ENCODE peak calls at places on chromosomes 2 and 18, in four cellular contexts. R is WTC11, K is A549, X is endothelial cell of umbilical vein. N is an unnamed sample.

GRCh38 chr2:100776445-100776844 is 43.5 kb upstream of the NPAS2 start:
- DNase-seq in R (no peak), K (no peak), X (no peak), N (no peak)

GRCh38 chr2:76953733-76954347 is 568.3 kb downstream of the LRRTM4 start:
- DNase-seq in R (peak), K (no peak), X (peak), N (peak)

GRCh38 chr2:84870306-84870705 is 10.6 kb downstream of the TRABD2A start:
- DNase-seq in R (no peak), K (no peak), X (no peak), N (peak)

GRCh38 chr2:189370719-189371118 is 70.6 kb upstream of the WDR75 start:
- DNase-seq in R (no peak), K (no peak), X (peak), N (no peak)

GRCh38 chr2:211344289-211344688 is 787.9 kb downstream of the CPS1 start:
- DNase-seq in R (no peak), K (no peak), X (no peak), N (no peak)

GRCh38 chr2:159108178-159108893 is 139.9 kb downstream of the TANC1 start:
- DNase-seq in R (no peak), K (no peak), X (no peak), N (no peak)

GRCh38 chr2:37350034-37350433 is 5.6 kb downstream of the QPCT start:
- DNase-seq in R (no peak), K (no peak), X (no peak), N (no peak)

GRCh38 chr18:27223570-27224340 is 38.6 kb upstream of the CHST9 start:
- DNase-seq in R (peak), K (no peak), X (no peak), N (no peak)

GRCh38 chr2:45833301-45833967 is 182.0 kb downstream of the PRKCE start:
- DNase-seq in R (no peak), K (no peak), X (no peak), N (no peak)

GRCh38 chr2:55581435-55581834 is 36.0 kb downstream of the PPP4R3B start:
- DNase-seq in R (no peak), K (no peak), X (no peak), N (peak)

GRCh38 chr2:228624708-228625107 is 443.2 kb upstream of the SPHKAP start:
- DNase-seq in R (no peak), K (no peak), X (no peak), N (no peak)

GRCh38 chr18:44701227-44701626 is 20.5 kb downstream of the SETBP1 start:
- DNase-seq in R (no peak), K (no peak), X (no peak), N (no peak)

GRCh38 chr2:64204716-64205115 is 60.5 kb upstream of the PELI1 start:
- DNase-seq in R (no peak), K (no peak), X (no peak), N (no peak)

GRCh38 chr2:209970711-209971110 is 31.7 kb upstream of the RPE start:
- DNase-seq in R (no peak), K (no peak), X (no peak), N (no peak)

GRCh38 chr18:12373771-12374116 is 3.3 kb downstream of the AFG3L2 start:
- DNase-seq in R (no peak), K (no peak), X (no peak), N (no peak)

GRCh38 chr2:53498210-53498609 is 269.4 kb upstream of the CHAC2 start:
- DNase-seq in R (no peak), K (no peak), X (no peak), N (no peak)

GRCh38 chr2:105244443-105244842 is 2.9 kb downstream of the GPR45 start:
- DNase-seq in R (no peak), K (no peak), X (no peak), N (no peak)

GRCh38 chr18:74942319-74942910 is 266.5 kb downstream of the PTGR3 start:
- DNase-seq in R (no peak), K (no peak), X (peak), N (no peak)

GRCh38 chr2:21856638-21857037 is 732.9 kb downstream of the TDRD15 start:
- DNase-seq in R (no peak), K (no peak), X (no peak), N (no peak)

GRCh38 chr2:62760555-62760954 is 55.0 kb downstream of the EHBP1 start:
- DNase-seq in R (no peak), K (no peak), X (no peak), N (no peak)

GRCh38 chr18:69220529-69220928 is 180.2 kb upstream of the DOK6 start:
- DNase-seq in R (no peak), K (no peak), X (no peak), N (no peak)

GRCh38 chr18:10476430-10476829 is 22.0 kb downstream of the APCDD1 start:
- DNase-seq in R (no peak), K (no peak), X (no peak), N (no peak)

GRCh38 chr18:25805323-25805722 is 285.1 kb downstream of the SS18 start:
- DNase-seq in R (no peak), K (no peak), X (no peak), N (no peak)

GRCh38 chr2:173441222-173441621 is 86.5 kb downstream of the CDCA7 start:
- DNase-seq in R (no peak), K (no peak), X (no peak), N (no peak)

GRCh38 chr2:10481055-10481665 is 33.0 kb upstream of the ODC1 start:
- DNase-seq in R (no peak), K (no peak), X (no peak), N (no peak)

GRCh38 chr2:111032721-111033532 is 87.8 kb upstream of the BCL2L11 start:
- DNase-seq in R (no peak), K (peak), X (no peak), N (no peak)

GRCh38 chr2:105450495-105450894 is 51.6 kb upstream of the FHL2 start:
- DNase-seq in R (no peak), K (no peak), X (no peak), N (no peak)

GRCh38 chr2:164710252-164710633 is 89.0 kb upstream of the GRB14 start:
- DNase-seq in R (no peak), K (no peak), X (no peak), N (no peak)

GRCh38 chr2:205047273-205047839 is 502.1 kb downstream of the PARD3B start:
- DNase-seq in R (peak), K (no peak), X (no peak), N (no peak)

GRCh38 chr18:57439617-57439975 is 4.4 kb downstream of the ONECUT2 start:
- DNase-seq in R (peak), K (no peak), X (no peak), N (no peak)

GRCh38 chr18:61335737-61336555 is 2.7 kb downstream of the CDH20 start:
- DNase-seq in R (no peak), K (no peak), X (no peak), N (no peak)

GRCh38 chr2:119684553-119684952 is 5.6 kb downstream of the TMEM177 start:
- DNase-seq in R (no peak), K (no peak), X (no peak), N (no peak)

GRCh38 chr2:88054300-88055048 is 1.1 kb downstream of the KRCC1 start:
- DNase-seq in R (no peak), K (no peak), X (no peak), N (no peak)

GRCh38 chr2:88053301-88053700 is 2.3 kb downstream of the KRCC1 start:
- DNase-seq in R (no peak), K (no peak), X (peak), N (no peak)

GRCh38 chr2:88049601-88050000 is 6.0 kb downstream of the KRCC1 start:
- DNase-seq in R (no peak), K (no peak), X (no peak), N (no peak)

GRCh38 chr2:88051792-88052191 is 3.8 kb downstream of the KRCC1 start:
- DNase-seq in R (no peak), K (no peak), X (no peak), N (no peak)

GRCh38 chr2:88048541-88048940 is 7.0 kb downstream of the KRCC1 start:
- DNase-seq in R (no peak), K (no peak), X (no peak), N (no peak)
- TF ChIP-seq JUN in R (no peak), K (no peak), X (no peak), N (no peak)

DNA sequence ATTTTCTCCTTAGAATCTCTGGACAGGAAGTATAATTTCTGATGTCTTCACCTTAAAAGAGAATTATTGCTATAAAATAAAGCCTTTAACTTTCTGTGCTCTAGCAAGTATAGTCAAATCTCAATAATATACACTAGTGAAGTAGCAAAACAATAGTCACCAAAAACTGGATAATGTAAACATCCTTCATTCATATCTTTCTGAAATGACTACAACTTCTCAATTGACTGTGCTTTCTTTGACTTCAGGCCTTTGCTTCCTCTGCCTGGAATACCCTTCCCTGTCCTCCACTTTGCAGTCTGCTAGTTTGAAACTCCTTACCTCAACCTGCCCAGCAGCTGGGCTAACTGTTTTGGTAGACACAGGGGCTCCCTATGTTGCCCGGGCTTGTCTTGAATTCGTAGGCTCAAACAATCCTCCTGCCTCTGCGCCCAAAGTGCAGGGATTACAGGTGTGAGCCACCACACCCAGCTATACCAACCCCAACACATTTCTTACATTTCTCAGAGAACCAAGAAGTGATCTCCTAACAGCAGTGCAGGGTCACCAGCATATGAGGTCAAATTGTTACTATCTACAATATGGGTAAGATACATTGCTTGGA is 6.6 kb upstream of the PCBP1 start:
- DNase-seq in R (no peak), K (no peak), X (no peak), N (no peak)
- TF ChIP-seq JUN in R (no peak), K (no peak), X (no peak), N (no peak)

GRCh38 chr2:30424231-30424630 is 22.8 kb upstream of the LCLAT1 start:
- DNase-seq in R (no peak), K (no peak), X (no peak), N (no peak)

GRCh38 chr2:30421026-30421425 is 26.0 kb upstream of the LCLAT1 start:
- DNase-seq in R (no peak), K (no peak), X (no peak), N (peak)

GRCh38 chr2:30421551-30422436 is 25.3 kb upstream of the LCLAT1 start:
- DNase-seq in R (no peak), K (no peak), X (no peak), N (no peak)

GRCh38 chr2:30425326-30425725 is 21.7 kb upstream of the LCLAT1 start:
- DNase-seq in R (no peak), K (no peak), X (no peak), N (no peak)

DNA sequence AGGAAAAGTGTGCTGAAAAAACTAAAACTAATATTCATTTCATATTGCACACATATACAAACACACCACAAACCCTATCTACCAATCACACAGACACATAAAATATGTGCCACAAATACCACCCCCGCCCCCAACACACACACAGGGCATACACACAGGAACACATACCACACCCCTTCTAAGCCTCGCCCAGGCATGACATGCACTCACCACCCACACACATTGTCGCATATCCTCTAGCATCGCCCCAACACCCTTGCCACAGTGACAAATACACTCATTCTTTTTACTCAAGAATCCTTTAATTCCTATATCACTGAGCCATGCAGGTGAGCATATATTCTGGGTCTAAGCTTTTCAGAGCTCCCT is 24.6 kb upstream of the LCLAT1 start:
- DNase-seq in R (no peak), K (no peak), X (no peak), N (no peak)
- TF ChIP-seq JUN in R (no peak), K (no peak), X (no peak), N (no peak)

GRCh38 chr2:170425291-170425751 is 247.4 kb downstream of the MYO3B start:
- DNase-seq in R (no peak), K (no peak), X (no peak), N (no peak)
- TF ChIP-seq JUN in R (no peak), K (no peak), X (no peak), N (no peak)